ENCODE peak calls at places on chromosome 9, in nine cellular contexts. A, R, E, M, F, X, S, O and D are unnamed samples.

GRCh38 chr9:135302329-135303279 is 177.0 kb upstream of the PPP1R26 start:
- DNase-seq in A (no peak), R (peak), E (no peak), M (peak), F (no peak), X (no peak), S (no peak), O (no peak), D (peak)

GRCh38 chr9:114409842-114410241 is 22.1 kb upstream of the AKNA start:
- DNase-seq in A (no peak), R (no peak), E (no peak), M (no peak), F (no peak), X (no peak), S (no peak), O (no peak), D (no peak)

GRCh38 chr9:129341991-129342348 is 163.9 kb upstream of the IER5L start:
- DNase-seq in A (no peak), R (no peak), E (no peak), M (no peak), F (no peak), X (no peak), S (no peak), O (no peak), D (no peak)

GRCh38 chr9:107631788-107632187 is 142.2 kb upstream of the KLF4 start:
- DNase-seq in A (no peak), R (no peak), E (no peak), M (no peak), F (no peak), X (no peak), S (no peak), O (no peak), D (no peak)

GRCh38 chr9:111036068-111036789 is 2.0 kb downstream of the LPAR1 start:
- DNase-seq in A (peak), R (no peak), E (no peak), M (no peak), F (no peak), X (no peak), S (no peak), O (no peak), D (no peak)

GRCh38 chr9:92501671-92502393 is 19.5 kb upstream of the ASPN start:
- DNase-seq in A (no peak), R (no peak), E (no peak), M (peak), F (no peak), X (no peak), S (no peak), O (peak), D (no peak)

GRCh38 chr9:35114921-35115341 is 731 bp downstream of the ATOSB start:
- DNase-seq in A (peak), R (no peak), E (no peak), M (peak), F (no peak), X (peak), S (peak), O (peak), D (no peak)

GRCh38 chr9:80866121-80866520 is 823.2 kb downstream of the TLE1 start:
- DNase-seq in A (no peak), R (no peak), E (no peak), M (no peak), F (no peak), X (no peak), S (no peak), O (no peak), D (no peak)

GRCh38 chr9:69621735-69622460 is 50.3 kb downstream of the APBA1 start:
- DNase-seq in A (no peak), R (no peak), E (no peak), M (no peak), F (no peak), X (no peak), S (no peak), O (no peak), D (no peak)

GRCh38 chr9:78369644-78370219 is 72.8 kb downstream of the PSAT1 start:
- DNase-seq in A (peak), R (peak), E (peak), M (peak), F (peak), X (peak), S (peak), O (peak), D (no peak)

GRCh38 chr9:136048560-136049411 is 46.3 kb downstream of the NACC2 start:
- DNase-seq in A (no peak), R (peak), E (no peak), M (peak), F (no peak), X (no peak), S (peak), O (no peak), D (no peak)

GRCh38 chr9:119365291-119366027 is 3.8 kb downstream of the BRINP1 start:
- DNase-seq in A (no peak), R (no peak), E (peak), M (no peak), F (peak), X (no peak), S (no peak), O (peak), D (no peak)

GRCh38 chr9:122126340-122127333 is 32.9 kb downstream of the NDUFA8 start:
- DNase-seq in A (no peak), R (peak), E (no peak), M (no peak), F (no peak), X (no peak), S (no peak), O (no peak), D (no peak)

GRCh38 chr9:79616013-79616412 is 44.2 kb downstream of the TLE4 start:
- DNase-seq in A (no peak), R (no peak), E (no peak), M (no peak), F (no peak), X (no peak), S (no peak), O (no peak), D (no peak)

GRCh38 chr9:77961541-77961940 is 70.1 kb downstream of the GNAQ start:
- DNase-seq in A (no peak), R (no peak), E (no peak), M (no peak), F (no peak), X (no peak), S (no peak), O (peak), D (no peak)

GRCh38 chr9:82133973-82134372 is 145.4 kb downstream of the SPATA31D1 start:
- DNase-seq in A (no peak), R (no peak), E (no peak), M (no peak), F (no peak), X (no peak), S (no peak), O (peak), D (no peak)

GRCh38 chr9:126471084-126471611 is 142.6 kb upstream of the LMX1B start:
- DNase-seq in A (peak), R (no peak), E (no peak), M (peak), F (no peak), X (peak), S (peak), O (peak), D (no peak)

GRCh38 chr9:93801120-93801519 is 154.0 kb downstream of the BARX1 start:
- DNase-seq in A (no peak), R (no peak), E (no peak), M (no peak), F (no peak), X (no peak), S (no peak), O (no peak), D (no peak)

GRCh38 chr9:98597372-98597771 is 111.4 kb downstream of the GABBR2 start:
- DNase-seq in A (no peak), R (no peak), E (no peak), M (no peak), F (no peak), X (no peak), S (no peak), O (no peak), D (peak)

GRCh38 chr9:116323012-116323411 is 169.4 kb downstream of the PAPPA start:
- DNase-seq in A (no peak), R (no peak), E (no peak), M (no peak), F (peak), X (no peak), S (no peak), O (no peak), D (no peak)

GRCh38 chr9:93896093-93896492 is 59.1 kb downstream of the BARX1 start:
- DNase-seq in A (no peak), R (no peak), E (no peak), M (peak), F (no peak), X (no peak), S (no peak), O (no peak), D (no peak)

GRCh38 chr9:134915046-134915930 is 2.4 kb downstream of the FCN1 start:
- DNase-seq in A (no peak), R (peak), E (no peak), M (peak), F (no peak), X (no peak), S (no peak), O (no peak), D (no peak)

GRCh38 chr9:37618817-37619216 is 26.4 kb upstream of the TOMM5 start:
- DNase-seq in A (no peak), R (no peak), E (no peak), M (no peak), F (no peak), X (no peak), S (no peak), O (no peak), D (no peak)

GRCh38 chr9:112433715-112434392 is 52.8 kb upstream of the KIAA1958 start:
- DNase-seq in A (no peak), R (no peak), E (no peak), M (no peak), F (no peak), X (no peak), S (no peak), O (no peak), D (no peak)

GRCh38 chr9:98255064-98255577 is 328 bp downstream of the TBC1D2 start:
- DNase-seq in A (no peak), R (no peak), E (no peak), M (no peak), F (peak), X (no peak), S (no peak), O (no peak), D (no peak)

GRCh38 chr9:9523476-9523875 is 1089.3 kb downstream of the PTPRD start:
- DNase-seq in A (no peak), R (no peak), E (no peak), M (no peak), F (no peak), X (no peak), S (no peak), O (no peak), D (no peak)